ENCODE peak calls at places on chromosome 21, in ten cellular contexts. X, G, T, V, P, J, N, C, S and K are unnamed samples.
A peak's percentile ranks its signal among the peaks of the same experiment; 100 is the strongest.

GRCh38 chr21:35635261-35635660 is 425.1 kb downstream of the SETD4 start:
- DNase-seq in X (no peak), G (no peak), T (peak; percentile 95), V (no peak), P (no peak), J (no peak), N (no peak), C (no peak), S (no peak), K (peak; percentile 62)

GRCh38 chr21:42098957-42099547 is 27.9 kb downstream of the UMODL1 start:
- DNase-seq in X (no peak), G (no peak), T (no peak), V (no peak), P (no peak), J (no peak), N (no peak), C (no peak), S (no peak), K (no peak)

GRCh38 chr21:45997495-45998275 is 16.1 kb downstream of the COL6A1 start:
- DNase-seq in X (no peak), G (no peak), T (no peak), V (no peak), P (no peak), J (no peak), N (no peak), C (no peak), S (peak; percentile 14), K (no peak)

GRCh38 chr21:34280389-34280795 is 83.4 kb upstream of the KCNE2 start:
- DNase-seq in X (no peak), G (no peak), T (no peak), V (no peak), P (no peak), J (peak; percentile 12), N (no peak), C (no peak), S (no peak), K (no peak)

GRCh38 chr21:33587792-33588484 is 546 bp downstream of the DONSON start:
- DNase-seq in X (peak; percentile 41), G (no peak), T (peak; percentile 51), V (no peak), P (no peak), J (peak; percentile 51), N (peak; percentile 7), C (no peak), S (no peak), K (no peak)

GRCh38 chr21:43740497-43741156 is 21.7 kb downstream of the PDXK start:
- DNase-seq in X (peak; percentile 74), G (no peak), T (no peak), V (no peak), P (no peak), J (peak; percentile 35), N (no peak), C (no peak), S (peak; percentile 55), K (no peak)

GRCh38 chr21:35438643-35439404 is 389.7 kb upstream of the RUNX1 start:
- DNase-seq in X (no peak), G (no peak), T (no peak), V (no peak), P (no peak), J (no peak), N (no peak), C (no peak), S (no peak), K (no peak)

GRCh38 chr21:35226302-35226701 is 177.2 kb upstream of the RUNX1 start:
- DNase-seq in X (no peak), G (no peak), T (peak; percentile 83), V (no peak), P (no peak), J (no peak), N (no peak), C (no peak), S (no peak), K (no peak)

GRCh38 chr21:38567577-38568360 is 69.5 kb upstream of the ERG start:
- DNase-seq in X (no peak), G (peak; percentile 16), T (peak; percentile 63), V (no peak), P (no peak), J (no peak), N (no peak), C (no peak), S (no peak), K (peak; percentile 18)

GRCh38 chr21:26754853-26755252 is 90.4 kb downstream of the ADAMTS1 start:
- DNase-seq in X (no peak), G (no peak), T (no peak), V (no peak), P (no peak), J (no peak), N (no peak), C (no peak), S (no peak), K (no peak)

GRCh38 chr21:39093526-39093925 is 89.7 kb downstream of the PSMG1 start:
- DNase-seq in X (no peak), G (no peak), T (no peak), V (no peak), P (no peak), J (no peak), N (no peak), C (no peak), S (no peak), K (no peak)

GRCh38 chr21:40155563-40155962 is 288.3 kb downstream of the PCP4 start:
- DNase-seq in X (no peak), G (no peak), T (no peak), V (no peak), P (no peak), J (no peak), N (no peak), C (no peak), S (no peak), K (no peak)

GRCh38 chr21:32094792-32095191 is 184.1 kb downstream of the MIS18A start:
- DNase-seq in X (no peak), G (no peak), T (peak; percentile 66), V (no peak), P (no peak), J (no peak), N (no peak), C (no peak), S (no peak), K (no peak)

GRCh38 chr21:32184059-32184458 is 94.8 kb downstream of the MIS18A start:
- DNase-seq in X (no peak), G (no peak), T (no peak), V (no peak), P (no peak), J (no peak), N (no peak), C (no peak), S (no peak), K (no peak)

GRCh38 chr21:21712761-21713558 is 714.8 kb downstream of the NCAM2 start:
- DNase-seq in X (no peak), G (peak; percentile 62), T (peak; percentile 72), V (no peak), P (no peak), J (no peak), N (no peak), C (no peak), S (no peak), K (no peak)

GRCh38 chr21:36491191-36491916 is 11.4 kb upstream of the CLDN14 start:
- DNase-seq in X (no peak), G (peak; percentile 71), T (peak; percentile 72), V (no peak), P (no peak), J (no peak), N (no peak), C (no peak), S (no peak), K (no peak)